ENCODE peak calls at places on chromosomes 7 and 10, in seven cellular contexts. One of them, this sample, is unnamed.
A peak's percentile ranks its signal among the peaks of the same experiment; 100 is the strongest.

GRCh38 chr7:22356855-22357310 is at the start of gene RAPGEF5:
- DNase-seq in neural progenitor cell: peak; percentile 75
- DNase-seq in Karpas-422: peak; percentile 88
- DNase-seq in neuronal stem cell: peak; percentile 39
- DNase-seq in DND-41: peak; percentile 61
- DNase-seq in K562: no peak
- DNase-seq in mammary epithelial cell: peak; percentile 66
- DNase-seq in this sample: peak; percentile 69

GRCh38 chr10:116398224-116398623 is 29.4 kb upstream of the PNLIPRP3 start:
- DNase-seq in neural progenitor cell: no peak
- DNase-seq in mammary epithelial cell: no peak
- DNase-seq in K562: no peak
- DNase-seq in Karpas-422: no peak
- DNase-seq in DND-41: no peak
- DNase-seq in neuronal stem cell: no peak
- DNase-seq in this sample: no peak

GRCh38 chr7:22420973-22421635 is 64.2 kb upstream of the RAPGEF5 start:
- DNase-seq in neural progenitor cell: no peak
- DNase-seq in DND-41: no peak
- DNase-seq in neuronal stem cell: no peak
- DNase-seq in Karpas-422: no peak
- DNase-seq in K562: no peak
- DNase-seq in mammary epithelial cell: no peak
- DNase-seq in this sample: no peak

GRCh38 chr7:151381333-151382078 is 28.3 kb downstream of the WDR86 start:
- DNase-seq in Karpas-422: no peak
- DNase-seq in neuronal stem cell: no peak
- DNase-seq in K562: no peak
- DNase-seq in neural progenitor cell: peak; percentile 73
- DNase-seq in DND-41: no peak
- DNase-seq in mammary epithelial cell: no peak
- DNase-seq in this sample: no peak

GRCh38 chr10:87642486-87642885 is 17.2 kb upstream of the PAPSS2 start:
- DNase-seq in neural progenitor cell: no peak
- DNase-seq in DND-41: no peak
- DNase-seq in Karpas-422: no peak
- DNase-seq in K562: no peak
- DNase-seq in mammary epithelial cell: no peak
- DNase-seq in neuronal stem cell: no peak
- DNase-seq in this sample: no peak

GRCh38 chr10:3422282-3422681 is 249.7 kb upstream of the PITRM1 start:
- DNase-seq in neural progenitor cell: no peak
- DNase-seq in DND-41: peak; percentile 30
- DNase-seq in Karpas-422: no peak
- DNase-seq in neuronal stem cell: no peak
- DNase-seq in K562: no peak
- DNase-seq in mammary epithelial cell: no peak
- DNase-seq in this sample: no peak

GRCh38 chr7:30321992-30322637 is 37.7 kb downstream of the ZNRF2 start:
- DNase-seq in DND-41: no peak
- DNase-seq in mammary epithelial cell: peak; percentile 58
- DNase-seq in neural progenitor cell: no peak
- DNase-seq in neuronal stem cell: no peak
- DNase-seq in Karpas-422: peak; percentile 80
- DNase-seq in K562: no peak
- DNase-seq in this sample: peak; percentile 72

GRCh38 chr10:44929356-44930113 is 18.4 kb downstream of the TMEM72 start:
- DNase-seq in neuronal stem cell: no peak
- DNase-seq in DND-41: no peak
- DNase-seq in Karpas-422: no peak
- DNase-seq in neural progenitor cell: no peak
- DNase-seq in mammary epithelial cell: no peak
- DNase-seq in K562: no peak
- DNase-seq in this sample: no peak

GRCh38 chr10:77400041-77400440 is 237.6 kb downstream of the KCNMA1 start:
- DNase-seq in neural progenitor cell: peak; percentile 46
- DNase-seq in Karpas-422: no peak
- DNase-seq in DND-41: no peak
- DNase-seq in K562: no peak
- DNase-seq in neuronal stem cell: no peak
- DNase-seq in mammary epithelial cell: no peak
- DNase-seq in this sample: no peak

GRCh38 chr10:112215342-112215774 is 31.8 kb upstream of the GPAM start:
- DNase-seq in K562: no peak
- DNase-seq in Karpas-422: peak; percentile 97
- DNase-seq in neural progenitor cell: no peak
- DNase-seq in mammary epithelial cell: no peak
- DNase-seq in DND-41: no peak
- DNase-seq in neuronal stem cell: no peak
- DNase-seq in this sample: no peak

GRCh38 chr7:40546616-40547501 is 412.1 kb downstream of the SUGCT start:
- DNase-seq in DND-41: no peak
- DNase-seq in mammary epithelial cell: peak; percentile 56
- DNase-seq in neural progenitor cell: no peak
- DNase-seq in K562: no peak
- DNase-seq in Karpas-422: no peak
- DNase-seq in neuronal stem cell: no peak
- DNase-seq in this sample: no peak

GRCh38 chr10:122323941-122324675 is 50.4 kb upstream of the PLEKHA1 start:
- DNase-seq in neural progenitor cell: no peak
- DNase-seq in neuronal stem cell: no peak
- DNase-seq in Karpas-422: no peak
- DNase-seq in K562: no peak
- DNase-seq in DND-41: no peak
- DNase-seq in mammary epithelial cell: peak; percentile 91
- DNase-seq in this sample: no peak

GRCh38 chr7:81267508-81267907 is 348.7 kb upstream of the SEMA3C start:
- DNase-seq in DND-41: no peak
- DNase-seq in mammary epithelial cell: peak; percentile 97
- DNase-seq in K562: no peak
- DNase-seq in Karpas-422: no peak
- DNase-seq in neuronal stem cell: no peak
- DNase-seq in neural progenitor cell: no peak
- DNase-seq in this sample: no peak

GRCh38 chr7:158473238-158473637 is 114.4 kb downstream of the PTPRN2 start:
- DNase-seq in neural progenitor cell: peak; percentile 27
- DNase-seq in DND-41: no peak
- DNase-seq in mammary epithelial cell: no peak
- DNase-seq in Karpas-422: no peak
- DNase-seq in neuronal stem cell: no peak
- DNase-seq in K562: no peak
- DNase-seq in this sample: peak; percentile 74

GRCh38 chr7:106392565-106392964 is 107.8 kb upstream of the NAMPT start:
- DNase-seq in K562: no peak
- DNase-seq in neural progenitor cell: no peak
- DNase-seq in mammary epithelial cell: peak; percentile 43
- DNase-seq in DND-41: no peak
- DNase-seq in Karpas-422: no peak
- DNase-seq in neuronal stem cell: no peak
- DNase-seq in this sample: no peak

GRCh38 chr10:12896251-12896650 is 105.3 kb downstream of the CCDC3 start:
- DNase-seq in neuronal stem cell: no peak
- DNase-seq in mammary epithelial cell: no peak
- DNase-seq in Karpas-422: no peak
- DNase-seq in DND-41: no peak
- DNase-seq in neural progenitor cell: no peak
- DNase-seq in K562: no peak
- DNase-seq in this sample: no peak

GRCh38 chr7:28037220-28038010 is 143.2 kb downstream of the JAZF1 start:
- DNase-seq in neuronal stem cell: no peak
- DNase-seq in Karpas-422: no peak
- DNase-seq in K562: peak; percentile 50
- DNase-seq in neural progenitor cell: no peak
- DNase-seq in mammary epithelial cell: peak; percentile 96
- DNase-seq in DND-41: no peak
- DNase-seq in this sample: no peak

GRCh38 chr10:88131561-88132139 is 268.2 kb downstream of the PTEN start:
- DNase-seq in mammary epithelial cell: peak; percentile 93
- DNase-seq in K562: no peak
- DNase-seq in DND-41: no peak
- DNase-seq in neuronal stem cell: no peak
- DNase-seq in Karpas-422: no peak
- DNase-seq in neural progenitor cell: no peak
- DNase-seq in this sample: no peak

GRCh38 chr7:127612263-127612662 is 5.7 kb downstream of the PAX4 start:
- DNase-seq in K562: no peak
- DNase-seq in Karpas-422: no peak
- DNase-seq in neural progenitor cell: no peak
- DNase-seq in neuronal stem cell: no peak
- DNase-seq in DND-41: no peak
- DNase-seq in mammary epithelial cell: no peak
- DNase-seq in this sample: no peak

GRCh38 chr10:3631709-3632330 is 153.2 kb downstream of the KLF6 start:
- DNase-seq in neuronal stem cell: no peak
- DNase-seq in mammary epithelial cell: peak; percentile 57
- DNase-seq in neural progenitor cell: no peak
- DNase-seq in K562: no peak
- DNase-seq in DND-41: no peak
- DNase-seq in Karpas-422: no peak
- DNase-seq in this sample: no peak

DNA sequence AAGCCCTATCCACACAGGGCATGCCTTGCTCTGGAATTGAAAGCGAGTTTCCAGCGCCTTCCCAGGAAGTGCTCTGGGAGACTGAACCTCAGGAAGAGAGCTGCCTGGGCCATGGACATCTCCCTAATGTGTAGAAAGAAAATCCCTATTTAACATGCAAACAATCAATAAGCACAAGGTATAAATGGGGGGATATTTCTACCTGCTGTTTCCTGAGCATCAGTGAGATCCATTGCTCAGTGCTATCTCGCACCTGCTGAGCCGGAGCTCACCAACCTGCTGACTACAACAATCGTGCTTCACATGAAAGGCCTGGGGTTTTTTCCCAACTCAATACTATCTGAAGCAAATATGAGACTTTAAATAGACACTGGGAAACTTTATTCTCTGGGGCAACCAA is 584.0 kb downstream of the GLRX3 start:
- DNase-seq in Karpas-422: no peak
- DNase-seq in mammary epithelial cell: no peak
- DNase-seq in neuronal stem cell: no peak
- DNase-seq in neural progenitor cell: no peak
- DNase-seq in DND-41: no peak
- DNase-seq in K562: no peak
- DNase-seq in this sample: no peak
- H3K4me1 ChIP-seq in Karpas-422: no peaks in the 10 kb centered on the region
- H3K4me1 ChIP-seq in mammary epithelial cell: no peaks in the 10 kb centered on the region
- H3K4me1 ChIP-seq in neuronal stem cell: no peaks in the 10 kb centered on the region
- H3K4me1 ChIP-seq in neural progenitor cell: peaks cover 27% of the 10 kb centered on the region
- H3K4me1 ChIP-seq in DND-41: no peaks in the 10 kb centered on the region
- H3K4me1 ChIP-seq in K562: no peaks in the 10 kb centered on the region
- H3K4me1 ChIP-seq in this sample: no peaks in the 10 kb centered on the region

GRCh38 chr7:119026391-119026790 is 801.9 kb downstream of the ANKRD7 start:
- DNase-seq in mammary epithelial cell: no peak
- DNase-seq in Karpas-422: no peak
- DNase-seq in neuronal stem cell: no peak
- DNase-seq in neural progenitor cell: no peak
- DNase-seq in DND-41: no peak
- DNase-seq in K562: no peak
- DNase-seq in this sample: no peak

GRCh38 chr7:119033641-119034040 is 809.1 kb downstream of the ANKRD7 start:
- DNase-seq in neural progenitor cell: no peak
- DNase-seq in Karpas-422: no peak
- DNase-seq in mammary epithelial cell: no peak
- DNase-seq in DND-41: no peak
- DNase-seq in neuronal stem cell: no peak
- DNase-seq in K562: no peak
- DNase-seq in this sample: no peak

DNA sequence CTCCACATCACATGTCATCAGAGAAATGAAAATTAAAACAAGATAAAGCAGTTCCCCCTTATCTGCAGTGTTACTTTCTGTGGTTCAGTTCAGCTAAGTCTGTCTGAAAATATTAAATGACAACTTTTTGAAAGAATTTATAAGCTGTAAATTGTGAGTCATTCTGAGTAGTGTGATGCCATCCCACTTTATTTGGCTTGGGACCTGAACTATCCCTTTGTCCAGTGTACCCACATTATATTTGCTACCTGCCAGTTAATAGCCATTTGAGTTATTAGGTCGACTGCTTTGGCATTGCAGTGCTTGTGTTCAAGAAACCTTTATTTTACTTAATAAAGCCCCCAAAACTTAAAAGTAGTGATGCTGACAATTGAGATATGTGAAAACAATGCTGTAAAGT is 804.2 kb downstream of the ANKRD7 start:
- DNase-seq in DND-41: no peak
- DNase-seq in K562: no peak
- DNase-seq in mammary epithelial cell: no peak
- DNase-seq in Karpas-422: no peak
- DNase-seq in neuronal stem cell: no peak
- DNase-seq in neural progenitor cell: no peak
- DNase-seq in this sample: no peak
- H3K9ac ChIP-seq in DND-41: no peak overlapping the region
- H3K9ac ChIP-seq in K562: no peak overlapping the region
- H3K9ac ChIP-seq in mammary epithelial cell: no peak overlapping the region
- H3K9ac ChIP-seq in Karpas-422: no peak overlapping the region
- H3K9ac ChIP-seq in neuronal stem cell: no peak overlapping the region
- H3K9ac ChIP-seq in neural progenitor cell: no peak overlapping the region
- H3K9ac ChIP-seq in this sample: no peak overlapping the region

DNA sequence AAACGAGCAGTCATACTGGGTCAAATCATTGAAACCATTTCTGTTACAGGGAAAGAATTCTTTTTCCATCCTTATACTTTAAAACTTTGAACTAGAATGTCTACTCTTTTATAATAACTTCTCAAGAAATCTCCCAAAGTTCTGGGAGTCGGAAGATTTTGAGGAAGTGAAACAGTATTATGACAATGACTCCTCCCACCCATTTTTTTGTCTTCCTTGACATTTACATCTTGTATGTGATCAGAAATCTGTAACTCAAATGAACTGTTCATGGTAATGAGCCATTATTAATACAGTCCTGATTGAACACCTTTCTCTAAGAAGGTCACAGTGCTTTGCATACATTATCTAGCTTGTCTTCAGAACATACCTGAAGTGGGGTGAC is 227.4 kb downstream of the CELF2 start:
- DNase-seq in neural progenitor cell: no peak
- DNase-seq in neuronal stem cell: no peak
- DNase-seq in Karpas-422: peak; percentile 50
- DNase-seq in mammary epithelial cell: no peak
- DNase-seq in DND-41: no peak
- DNase-seq in K562: no peak
- DNase-seq in this sample: peak; percentile 33
- H3K4me1 ChIP-seq in neural progenitor cell: peaks cover 13% of the 10 kb centered on the region
- H3K4me1 ChIP-seq in neuronal stem cell: peaks cover 9% of the 10 kb centered on the region
- H3K4me1 ChIP-seq in Karpas-422: peaks cover 52% of the 10 kb centered on the region
- H3K4me1 ChIP-seq in mammary epithelial cell: no peaks in the 10 kb centered on the region
- H3K4me1 ChIP-seq in DND-41: peaks cover 11% of the 10 kb centered on the region
- H3K4me1 ChIP-seq in K562: no peaks in the 10 kb centered on the region
- H3K4me1 ChIP-seq in this sample: peaks cover 96% of the 10 kb centered on the region

DNA sequence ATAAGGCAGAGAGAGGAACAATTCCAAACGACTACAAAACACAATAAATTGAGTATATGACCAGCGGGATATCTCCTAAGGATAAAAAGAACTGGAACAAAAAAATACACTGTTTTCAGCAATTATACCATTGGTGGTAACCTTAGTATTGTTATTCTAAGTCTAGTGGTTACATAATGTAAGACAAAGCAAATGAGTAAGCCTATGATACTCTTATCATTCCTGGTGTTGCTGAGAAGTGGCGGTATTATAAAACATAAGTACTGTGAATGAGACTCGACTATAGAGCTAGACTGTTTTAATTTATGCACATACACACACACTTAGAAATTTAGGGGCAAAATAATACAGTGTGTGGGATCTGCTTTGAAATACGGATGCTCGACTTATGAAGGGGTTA is 107.7 kb downstream of the NRBF2 start:
- DNase-seq in DND-41: no peak
- DNase-seq in neural progenitor cell: no peak
- DNase-seq in mammary epithelial cell: no peak
- DNase-seq in K562: no peak
- DNase-seq in neuronal stem cell: no peak
- DNase-seq in Karpas-422: no peak
- DNase-seq in this sample: no peak
- H3K9ac ChIP-seq in DND-41: no peak overlapping the region
- H3K9ac ChIP-seq in neural progenitor cell: no peak overlapping the region
- H3K9ac ChIP-seq in mammary epithelial cell: no peak overlapping the region
- H3K9ac ChIP-seq in K562: peak overlapping the region; percentile 6
- H3K9ac ChIP-seq in neuronal stem cell: no peak overlapping the region
- H3K9ac ChIP-seq in Karpas-422: no peak overlapping the region
- H3K9ac ChIP-seq in this sample: no peak overlapping the region

This sample was measured in MM.1S.